ENCODE peak calls at places on chromosomes 13 and 19, in eight cellular contexts. One of them, this sample, is unnamed.

GRCh38 chr19:2041686-2042484 is 9.2 kb downstream of the MKNK2 start:
- DNase-seq in kidney glomerular epithelial cell: peak
- DNase-seq in activated T-cell treated with anti-CD3 and anti-CD28 coated beads, Interleukin-2, amount 50 U/mL, for 72 hours: peak
- DNase-seq in LoVo: no peak
- DNase-seq in GM12865: peak
- DNase-seq in WTC11: peak
- DNase-seq in astrocyte of the hippocampus: peak
- DNase-seq in central memory CD8-positive, alpha-beta T cell: peak
- DNase-seq in this sample: peak

GRCh38 chr13:32139251-32139650 is 107.7 kb downstream of the FRY start:
- DNase-seq in GM12865: no peak
- DNase-seq in astrocyte of the hippocampus: no peak
- DNase-seq in LoVo: no peak
- DNase-seq in WTC11: no peak
- DNase-seq in kidney glomerular epithelial cell: no peak
- DNase-seq in central memory CD8-positive, alpha-beta T cell: no peak
- DNase-seq in activated T-cell treated with anti-CD3 and anti-CD28 coated beads, Interleukin-2, amount 50 U/mL, for 72 hours: no peak
- DNase-seq in this sample: no peak

GRCh38 chr13:95197548-95197947 is 103.7 kb downstream of the ABCC4 start:
- DNase-seq in GM12865: no peak
- DNase-seq in central memory CD8-positive, alpha-beta T cell: no peak
- DNase-seq in astrocyte of the hippocampus: no peak
- DNase-seq in activated T-cell treated with anti-CD3 and anti-CD28 coated beads, Interleukin-2, amount 50 U/mL, for 72 hours: no peak
- DNase-seq in LoVo: no peak
- DNase-seq in WTC11: no peak
- DNase-seq in kidney glomerular epithelial cell: no peak
- DNase-seq in this sample: no peak

GRCh38 chr19:55314396-55314795 is 10.7 kb downstream of the TMEM150B start:
- DNase-seq in LoVo: no peak
- DNase-seq in astrocyte of the hippocampus: no peak
- DNase-seq in WTC11: no peak
- DNase-seq in central memory CD8-positive, alpha-beta T cell: no peak
- DNase-seq in kidney glomerular epithelial cell: no peak
- DNase-seq in activated T-cell treated with anti-CD3 and anti-CD28 coated beads, Interleukin-2, amount 50 U/mL, for 72 hours: no peak
- DNase-seq in GM12865: no peak
- DNase-seq in this sample: no peak

GRCh38 chr19:13100031-13100588 is 2.5 kb downstream of the LYL1 start:
- DNase-seq in kidney glomerular epithelial cell: no peak
- DNase-seq in WTC11: no peak
- DNase-seq in central memory CD8-positive, alpha-beta T cell: peak
- DNase-seq in LoVo: no peak
- DNase-seq in astrocyte of the hippocampus: peak
- DNase-seq in activated T-cell treated with anti-CD3 and anti-CD28 coated beads, Interleukin-2, amount 50 U/mL, for 72 hours: peak
- DNase-seq in GM12865: peak
- DNase-seq in this sample: no peak

GRCh38 chr19:35991731-35992450 is 3.1 kb upstream of the SDHAF1 start:
- DNase-seq in WTC11: no peak
- DNase-seq in activated T-cell treated with anti-CD3 and anti-CD28 coated beads, Interleukin-2, amount 50 U/mL, for 72 hours: no peak
- DNase-seq in LoVo: no peak
- DNase-seq in kidney glomerular epithelial cell: peak
- DNase-seq in astrocyte of the hippocampus: peak
- DNase-seq in central memory CD8-positive, alpha-beta T cell: no peak
- DNase-seq in GM12865: no peak
- DNase-seq in this sample: peak

GRCh38 chr19:7982103-7982502 is 23.3 kb downstream of the ELAVL1 start:
- DNase-seq in LoVo: no peak
- DNase-seq in activated T-cell treated with anti-CD3 and anti-CD28 coated beads, Interleukin-2, amount 50 U/mL, for 72 hours: no peak
- DNase-seq in astrocyte of the hippocampus: no peak
- DNase-seq in kidney glomerular epithelial cell: no peak
- DNase-seq in GM12865: no peak
- DNase-seq in WTC11: no peak
- DNase-seq in central memory CD8-positive, alpha-beta T cell: no peak
- DNase-seq in this sample: no peak

GRCh38 chr13:37360556-37360955 is 238.0 kb downstream of the POSTN start:
- DNase-seq in central memory CD8-positive, alpha-beta T cell: no peak
- DNase-seq in GM12865: no peak
- DNase-seq in WTC11: no peak
- DNase-seq in kidney glomerular epithelial cell: no peak
- DNase-seq in astrocyte of the hippocampus: no peak
- DNase-seq in activated T-cell treated with anti-CD3 and anti-CD28 coated beads, Interleukin-2, amount 50 U/mL, for 72 hours: no peak
- DNase-seq in LoVo: no peak
- DNase-seq in this sample: no peak

GRCh38 chr13:73776137-73776785 is 357.9 kb downstream of the KLF12 start:
- DNase-seq in WTC11: no peak
- DNase-seq in astrocyte of the hippocampus: no peak
- DNase-seq in activated T-cell treated with anti-CD3 and anti-CD28 coated beads, Interleukin-2, amount 50 U/mL, for 72 hours: no peak
- DNase-seq in kidney glomerular epithelial cell: no peak
- DNase-seq in GM12865: no peak
- DNase-seq in LoVo: no peak
- DNase-seq in central memory CD8-positive, alpha-beta T cell: no peak
- DNase-seq in this sample: no peak

GRCh38 chr13:75352641-75353327 is 129.2 kb downstream of the TBC1D4 start:
- DNase-seq in LoVo: no peak
- DNase-seq in astrocyte of the hippocampus: peak
- DNase-seq in kidney glomerular epithelial cell: no peak
- DNase-seq in activated T-cell treated with anti-CD3 and anti-CD28 coated beads, Interleukin-2, amount 50 U/mL, for 72 hours: no peak
- DNase-seq in GM12865: no peak
- DNase-seq in WTC11: no peak
- DNase-seq in central memory CD8-positive, alpha-beta T cell: no peak
- DNase-seq in this sample: no peak

GRCh38 chr13:98372886-98373285 is 195.8 kb upstream of the RNF113B start:
- DNase-seq in astrocyte of the hippocampus: no peak
- DNase-seq in kidney glomerular epithelial cell: peak
- DNase-seq in activated T-cell treated with anti-CD3 and anti-CD28 coated beads, Interleukin-2, amount 50 U/mL, for 72 hours: no peak
- DNase-seq in WTC11: no peak
- DNase-seq in LoVo: no peak
- DNase-seq in GM12865: no peak
- DNase-seq in central memory CD8-positive, alpha-beta T cell: no peak
- DNase-seq in this sample: peak

GRCh38 chr19:55014714-55015113 is 23.4 kb downstream of the GP6 start:
- DNase-seq in astrocyte of the hippocampus: no peak
- DNase-seq in kidney glomerular epithelial cell: no peak
- DNase-seq in GM12865: no peak
- DNase-seq in WTC11: no peak
- DNase-seq in activated T-cell treated with anti-CD3 and anti-CD28 coated beads, Interleukin-2, amount 50 U/mL, for 72 hours: peak
- DNase-seq in central memory CD8-positive, alpha-beta T cell: no peak
- DNase-seq in LoVo: no peak
- DNase-seq in this sample: peak

GRCh38 chr13:89568276-89568675 is 1779.2 kb upstream of the MIR17HG start:
- DNase-seq in kidney glomerular epithelial cell: peak
- DNase-seq in WTC11: no peak
- DNase-seq in central memory CD8-positive, alpha-beta T cell: no peak
- DNase-seq in astrocyte of the hippocampus: peak
- DNase-seq in GM12865: no peak
- DNase-seq in LoVo: no peak
- DNase-seq in activated T-cell treated with anti-CD3 and anti-CD28 coated beads, Interleukin-2, amount 50 U/mL, for 72 hours: no peak
- DNase-seq in this sample: no peak

GRCh38 chr13:99303863-99304521 is 3.2 kb downstream of the GPR183 start:
- DNase-seq in WTC11: no peak
- DNase-seq in astrocyte of the hippocampus: no peak
- DNase-seq in activated T-cell treated with anti-CD3 and anti-CD28 coated beads, Interleukin-2, amount 50 U/mL, for 72 hours: peak
- DNase-seq in central memory CD8-positive, alpha-beta T cell: no peak
- DNase-seq in kidney glomerular epithelial cell: no peak
- DNase-seq in GM12865: peak
- DNase-seq in LoVo: no peak
- DNase-seq in this sample: no peak

GRCh38 chr19:2040647-2041435 is 10.2 kb downstream of the MKNK2 start:
- DNase-seq in WTC11: no peak
- DNase-seq in activated T-cell treated with anti-CD3 and anti-CD28 coated beads, Interleukin-2, amount 50 U/mL, for 72 hours: no peak
- DNase-seq in kidney glomerular epithelial cell: no peak
- DNase-seq in astrocyte of the hippocampus: no peak
- DNase-seq in central memory CD8-positive, alpha-beta T cell: no peak
- DNase-seq in GM12865: peak
- DNase-seq in LoVo: no peak
- DNase-seq in this sample: no peak

GRCh38 chr19:4539697-4540581 is at the start of gene LRG1:
- DNase-seq in kidney glomerular epithelial cell: no peak
- DNase-seq in GM12865: peak
- DNase-seq in activated T-cell treated with anti-CD3 and anti-CD28 coated beads, Interleukin-2, amount 50 U/mL, for 72 hours: peak
- DNase-seq in astrocyte of the hippocampus: no peak
- DNase-seq in central memory CD8-positive, alpha-beta T cell: no peak
- DNase-seq in WTC11: no peak
- DNase-seq in LoVo: no peak
- DNase-seq in this sample: no peak

GRCh38 chr19:54432144-54432738 is 16.8 kb upstream of the LENG8 start:
- DNase-seq in astrocyte of the hippocampus: no peak
- DNase-seq in activated T-cell treated with anti-CD3 and anti-CD28 coated beads, Interleukin-2, amount 50 U/mL, for 72 hours: no peak
- DNase-seq in GM12865: no peak
- DNase-seq in LoVo: peak
- DNase-seq in kidney glomerular epithelial cell: no peak
- DNase-seq in central memory CD8-positive, alpha-beta T cell: no peak
- DNase-seq in WTC11: no peak
- DNase-seq in this sample: no peak